ENCODE peak calls at places on chromosomes 5 and 9, in seven cellular contexts. One of them, this sample, is unnamed.

GRCh38 chr5:150303070-150303595 is 428 bp upstream of the ARSI start:
- DNase-seq in gastrocnemius medialis: no peak
- DNase-seq in left ventricle myocardium inferior: no peak
- DNase-seq in heart right ventricle: no peak
- DNase-seq in SK-N-SH: no peak
- DNase-seq in brain microvascular endothelial cell: no peak
- DNase-seq in cardiac muscle cell: no peak
- DNase-seq in this sample: no peak

GRCh38 chr5:57167201-57167600 is 6.7 kb upstream of the GPBP1 start:
- DNase-seq in left ventricle myocardium inferior: no peak
- DNase-seq in SK-N-SH: no peak
- DNase-seq in brain microvascular endothelial cell: no peak
- DNase-seq in gastrocnemius medialis: no peak
- DNase-seq in cardiac muscle cell: no peak
- DNase-seq in heart right ventricle: no peak
- DNase-seq in this sample: no peak

GRCh38 chr5:157309796-157310195 is 43.9 kb downstream of the CYFIP2 start:
- DNase-seq in SK-N-SH: no peak
- DNase-seq in left ventricle myocardium inferior: no peak
- DNase-seq in brain microvascular endothelial cell: no peak
- DNase-seq in heart right ventricle: no peak
- DNase-seq in gastrocnemius medialis: no peak
- DNase-seq in cardiac muscle cell: no peak
- DNase-seq in this sample: no peak

GRCh38 chr5:115666023-115666422 is 40.2 kb upstream of the TMED7 start:
- DNase-seq in brain microvascular endothelial cell: peak; percentile 14
- DNase-seq in left ventricle myocardium inferior: no peak
- DNase-seq in gastrocnemius medialis: no peak
- DNase-seq in cardiac muscle cell: no peak
- DNase-seq in heart right ventricle: no peak
- DNase-seq in SK-N-SH: no peak
- DNase-seq in this sample: no peak

GRCh38 chr5:126801174-126801991 is 24.4 kb downstream of the LMNB1 start:
- DNase-seq in brain microvascular endothelial cell: no peak
- DNase-seq in cardiac muscle cell: no peak
- DNase-seq in gastrocnemius medialis: no peak
- DNase-seq in left ventricle myocardium inferior: no peak
- DNase-seq in SK-N-SH: no peak
- DNase-seq in heart right ventricle: no peak
- DNase-seq in this sample: no peak

GRCh38 chr5:77973253-77973609 is 197.1 kb upstream of the TBCA start:
- DNase-seq in gastrocnemius medialis: no peak
- DNase-seq in brain microvascular endothelial cell: no peak
- DNase-seq in left ventricle myocardium inferior: no peak
- DNase-seq in cardiac muscle cell: peak; percentile 34
- DNase-seq in heart right ventricle: no peak
- DNase-seq in SK-N-SH: no peak
- DNase-seq in this sample: no peak

GRCh38 chr9:100598641-100599145 is 20.8 kb downstream of the CAVIN4 start:
- DNase-seq in brain microvascular endothelial cell: peak; percentile 65
- DNase-seq in gastrocnemius medialis: peak; percentile 50
- DNase-seq in left ventricle myocardium inferior: peak; percentile 80
- DNase-seq in cardiac muscle cell: peak; percentile 90
- DNase-seq in SK-N-SH: peak; percentile 86
- DNase-seq in heart right ventricle: peak; percentile 86
- DNase-seq in this sample: peak; percentile 88

GRCh38 chr5:40603378-40603777 is 76.3 kb upstream of the PTGER4 start:
- DNase-seq in SK-N-SH: no peak
- DNase-seq in left ventricle myocardium inferior: no peak
- DNase-seq in brain microvascular endothelial cell: no peak
- DNase-seq in heart right ventricle: no peak
- DNase-seq in gastrocnemius medialis: no peak
- DNase-seq in cardiac muscle cell: no peak
- DNase-seq in this sample: no peak

GRCh38 chr5:127187711-127188110 is 102.9 kb upstream of the MEGF10 start:
- DNase-seq in left ventricle myocardium inferior: no peak
- DNase-seq in gastrocnemius medialis: no peak
- DNase-seq in brain microvascular endothelial cell: no peak
- DNase-seq in cardiac muscle cell: no peak
- DNase-seq in heart right ventricle: no peak
- DNase-seq in SK-N-SH: peak; percentile 11
- DNase-seq in this sample: no peak

GRCh38 chr5:72107874-72108199 is 562 bp downstream of the MAP1B start:
- DNase-seq in cardiac muscle cell: peak; percentile 43
- DNase-seq in heart right ventricle: no peak
- DNase-seq in SK-N-SH: no peak
- DNase-seq in left ventricle myocardium inferior: no peak
- DNase-seq in gastrocnemius medialis: no peak
- DNase-seq in brain microvascular endothelial cell: peak; percentile 10
- DNase-seq in this sample: peak; percentile 30

GRCh38 chr9:136093331-136093986 is 1.6 kb downstream of the NACC2 start:
- DNase-seq in brain microvascular endothelial cell: no peak
- DNase-seq in heart right ventricle: peak; percentile 62
- DNase-seq in cardiac muscle cell: no peak
- DNase-seq in left ventricle myocardium inferior: no peak
- DNase-seq in SK-N-SH: peak; percentile 69
- DNase-seq in gastrocnemius medialis: peak; percentile 84
- DNase-seq in this sample: peak; percentile 75

GRCh38 chr9:74838351-74838750 is 49.4 kb downstream of the TRPM6 start:
- DNase-seq in cardiac muscle cell: no peak
- DNase-seq in heart right ventricle: no peak
- DNase-seq in brain microvascular endothelial cell: no peak
- DNase-seq in SK-N-SH: no peak
- DNase-seq in left ventricle myocardium inferior: no peak
- DNase-seq in gastrocnemius medialis: no peak
- DNase-seq in this sample: no peak

GRCh38 chr5:32331217-32331926 is 18.6 kb upstream of the MTMR12 start:
- DNase-seq in cardiac muscle cell: no peak
- DNase-seq in heart right ventricle: no peak
- DNase-seq in brain microvascular endothelial cell: no peak
- DNase-seq in SK-N-SH: no peak
- DNase-seq in left ventricle myocardium inferior: no peak
- DNase-seq in gastrocnemius medialis: no peak
- DNase-seq in this sample: no peak

DNA sequence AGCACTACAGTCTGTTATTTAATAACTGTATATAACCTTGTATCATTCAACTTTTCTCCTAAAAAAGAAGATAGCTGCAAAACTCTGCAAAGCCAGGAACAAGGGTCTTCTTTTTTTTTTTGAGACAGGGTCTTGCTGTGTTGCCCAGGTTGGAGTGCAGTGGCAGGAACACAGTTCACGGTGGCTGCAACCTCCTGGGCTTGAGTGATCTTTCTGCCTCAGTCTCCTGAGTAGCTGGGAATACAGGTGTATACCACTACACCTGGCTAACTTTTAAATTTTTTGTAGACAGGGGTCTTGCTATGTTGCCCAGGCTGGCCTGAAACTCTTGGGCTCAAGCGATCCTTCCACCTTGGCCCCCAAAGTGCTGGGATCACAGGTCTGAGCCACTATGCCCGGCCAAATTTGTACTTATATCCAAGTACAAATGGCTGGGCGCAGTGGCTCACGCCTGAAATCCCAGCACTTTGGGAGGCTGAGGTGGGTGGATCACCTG is 19.2 kb downstream of the RIOK2 start:
- DNase-seq in cardiac muscle cell: no peak
- DNase-seq in brain microvascular endothelial cell: no peak
- DNase-seq in gastrocnemius medialis: no peak
- DNase-seq in left ventricle myocardium inferior: no peak
- DNase-seq in heart right ventricle: no peak
- DNase-seq in SK-N-SH: no peak
- DNase-seq in this sample: no peak
- H3K4me3 ChIP-seq in cardiac muscle cell: no peak overlapping the region
- H3K4me3 ChIP-seq in brain microvascular endothelial cell: no peak overlapping the region
- H3K4me3 ChIP-seq in gastrocnemius medialis: no peak overlapping the region
- H3K4me3 ChIP-seq in left ventricle myocardium inferior: no peak overlapping the region
- H3K4me3 ChIP-seq in heart right ventricle: no peak overlapping the region
- H3K4me3 ChIP-seq in SK-N-SH: no peak overlapping the region
- H3K4me3 ChIP-seq in this sample: no peak overlapping the region

DNA sequence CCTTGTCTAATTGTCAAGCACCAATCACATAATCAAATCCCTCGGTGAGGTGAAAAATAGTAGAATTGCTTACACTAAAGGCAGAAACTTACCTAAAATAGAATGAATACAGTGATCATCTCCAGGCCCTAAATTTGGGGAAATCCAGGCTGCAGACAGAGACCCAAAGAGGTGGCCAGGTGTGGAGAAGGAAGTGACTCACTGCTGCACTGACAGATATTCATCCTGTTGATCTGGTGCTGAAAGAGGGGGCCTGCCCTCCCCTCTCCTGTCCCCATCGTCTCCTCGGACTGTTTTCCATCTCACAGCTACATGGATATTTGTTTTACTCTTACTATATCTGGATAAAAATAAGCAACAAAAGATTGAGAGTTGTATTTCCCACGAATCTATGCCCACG is 15.9 kb downstream of the OR2Y1 start:
- DNase-seq in brain microvascular endothelial cell: no peak
- DNase-seq in heart right ventricle: no peak
- DNase-seq in left ventricle myocardium inferior: no peak
- DNase-seq in SK-N-SH: no peak
- DNase-seq in cardiac muscle cell: no peak
- DNase-seq in gastrocnemius medialis: no peak
- DNase-seq in this sample: no peak
- H3K27me3 ChIP-seq in brain microvascular endothelial cell: no peaks in the 10 kb centered on the region
- H3K27me3 ChIP-seq in heart right ventricle: peaks cover 13% of the 10 kb centered on the region
- H3K27me3 ChIP-seq in left ventricle myocardium inferior: peaks cover 38% of the 10 kb centered on the region
- H3K27me3 ChIP-seq in SK-N-SH: no peaks in the 10 kb centered on the region
- H3K27me3 ChIP-seq in cardiac muscle cell: no peaks in the 10 kb centered on the region
- H3K27me3 ChIP-seq in gastrocnemius medialis: no peaks in the 10 kb centered on the region
- H3K27me3 ChIP-seq in this sample: no peaks in the 10 kb centered on the region

DNA sequence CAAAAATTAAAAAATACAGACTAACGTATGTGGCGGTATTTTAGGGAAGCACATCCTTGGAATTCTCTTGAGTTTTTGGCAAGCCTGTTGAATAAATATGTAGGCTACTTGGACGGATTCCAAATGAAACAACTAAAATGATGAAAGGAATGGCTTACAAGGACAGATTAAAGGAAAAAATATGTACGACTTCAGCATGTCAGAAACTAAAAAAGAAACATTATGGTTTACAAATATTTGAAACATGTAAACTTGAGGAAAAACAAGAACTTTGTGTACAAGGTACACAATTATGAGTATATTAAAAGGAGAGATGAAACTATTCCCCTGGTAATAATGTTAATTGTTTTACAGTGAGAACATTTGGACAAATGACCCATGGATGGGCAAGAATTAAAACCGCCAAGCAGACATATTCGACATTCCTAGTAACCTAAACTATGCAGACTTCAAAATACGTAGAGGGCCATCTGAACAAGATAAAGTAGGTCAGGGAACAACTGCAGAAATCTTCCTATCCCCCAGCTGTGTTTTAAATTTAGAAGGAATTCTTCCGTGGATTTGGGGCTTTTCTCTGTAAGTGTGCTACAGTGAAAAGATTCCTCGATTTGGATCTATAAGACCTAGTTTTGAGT is 12.5 kb downstream of the EDIL3 start:
- DNase-seq in heart right ventricle: no peak
- DNase-seq in cardiac muscle cell: no peak
- DNase-seq in gastrocnemius medialis: no peak
- DNase-seq in SK-N-SH: no peak
- DNase-seq in brain microvascular endothelial cell: peak; percentile 82
- DNase-seq in left ventricle myocardium inferior: no peak
- DNase-seq in this sample: no peak
- H3K4me3 ChIP-seq in heart right ventricle: no peak overlapping the region
- H3K4me3 ChIP-seq in cardiac muscle cell: no peak overlapping the region
- H3K4me3 ChIP-seq in gastrocnemius medialis: no peak overlapping the region
- H3K4me3 ChIP-seq in SK-N-SH: peak overlapping the region; percentile 9
- H3K4me3 ChIP-seq in brain microvascular endothelial cell: no peak overlapping the region
- H3K4me3 ChIP-seq in left ventricle myocardium inferior: no peak overlapping the region
- H3K4me3 ChIP-seq in this sample: no peak overlapping the region

GRCh38 chr9:128807827-128808226 is 10.5 kb upstream of the ENDOG start:
- DNase-seq in gastrocnemius medialis: no peak
- DNase-seq in SK-N-SH: no peak
- DNase-seq in cardiac muscle cell: no peak
- DNase-seq in heart right ventricle: no peak
- DNase-seq in left ventricle myocardium inferior: no peak
- DNase-seq in brain microvascular endothelial cell: no peak
- DNase-seq in this sample: no peak

GRCh38 chr9:128808543-128808942 is 9.8 kb upstream of the ENDOG start:
- DNase-seq in left ventricle myocardium inferior: no peak
- DNase-seq in SK-N-SH: no peak
- DNase-seq in gastrocnemius medialis: no peak
- DNase-seq in brain microvascular endothelial cell: no peak
- DNase-seq in cardiac muscle cell: no peak
- DNase-seq in heart right ventricle: no peak
- DNase-seq in this sample: no peak

GRCh38 chr9:128810873-128811272 is 7.4 kb upstream of the ENDOG start:
- DNase-seq in heart right ventricle: no peak
- DNase-seq in brain microvascular endothelial cell: no peak
- DNase-seq in gastrocnemius medialis: peak; percentile 36
- DNase-seq in SK-N-SH: no peak
- DNase-seq in left ventricle myocardium inferior: no peak
- DNase-seq in cardiac muscle cell: no peak
- DNase-seq in this sample: no peak

GRCh38 chr9:128809036-128809599 is 9.2 kb upstream of the ENDOG start:
- DNase-seq in gastrocnemius medialis: no peak
- DNase-seq in left ventricle myocardium inferior: no peak
- DNase-seq in heart right ventricle: no peak
- DNase-seq in SK-N-SH: no peak
- DNase-seq in cardiac muscle cell: no peak
- DNase-seq in brain microvascular endothelial cell: no peak
- DNase-seq in this sample: no peak

DNA sequence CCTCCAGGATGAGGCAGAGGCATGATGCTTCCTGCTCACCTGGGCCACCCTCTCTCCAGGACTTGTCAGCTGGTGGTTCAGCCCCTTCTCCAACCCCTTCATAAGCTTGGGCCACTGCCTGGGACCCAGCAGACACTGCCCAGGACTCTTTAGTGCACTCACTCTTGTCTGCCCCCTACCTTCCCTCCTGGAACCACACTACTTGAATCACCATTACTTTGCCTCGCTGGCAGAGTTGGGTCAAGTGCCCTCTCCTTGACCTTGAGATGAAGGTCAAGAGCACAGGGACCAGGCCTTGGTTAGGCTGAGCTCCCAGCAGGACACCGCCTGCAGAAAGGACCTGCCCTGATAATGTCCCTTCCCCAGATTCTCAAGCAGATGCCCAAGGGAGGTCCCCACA is 8.5 kb upstream of the ENDOG start:
- DNase-seq in brain microvascular endothelial cell: no peak
- DNase-seq in cardiac muscle cell: no peak
- DNase-seq in heart right ventricle: no peak
- DNase-seq in SK-N-SH: no peak
- DNase-seq in left ventricle myocardium inferior: no peak
- DNase-seq in gastrocnemius medialis: no peak
- DNase-seq in this sample: no peak
- H3K27me3 ChIP-seq in brain microvascular endothelial cell: no peaks in the 10 kb centered on the region
- H3K27me3 ChIP-seq in cardiac muscle cell: no peaks in the 10 kb centered on the region
- H3K27me3 ChIP-seq in heart right ventricle: no peaks in the 10 kb centered on the region
- H3K27me3 ChIP-seq in SK-N-SH: no peaks in the 10 kb centered on the region
- H3K27me3 ChIP-seq in left ventricle myocardium inferior: no peaks in the 10 kb centered on the region
- H3K27me3 ChIP-seq in gastrocnemius medialis: no peaks in the 10 kb centered on the region
- H3K27me3 ChIP-seq in this sample: no peaks in the 10 kb centered on the region

DNA sequence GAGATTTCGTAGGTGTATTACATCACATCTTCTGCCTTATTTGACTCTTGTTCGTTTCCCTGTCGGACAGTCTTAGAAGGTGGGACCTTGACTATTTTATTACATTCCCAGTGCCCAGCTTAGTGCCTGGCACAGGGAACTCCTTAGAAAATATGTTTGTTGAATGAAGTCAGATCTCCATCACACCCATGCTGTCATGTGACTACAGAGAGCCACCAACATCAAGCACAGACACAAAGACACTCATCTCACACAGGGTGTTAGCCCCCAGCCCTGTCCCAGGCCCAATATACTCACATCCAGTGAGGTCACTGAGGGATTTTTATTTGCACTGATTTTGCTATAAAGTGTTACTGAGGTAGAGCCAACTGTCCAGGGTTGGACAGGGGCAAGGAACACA is 692 bp upstream of the SRA1 start:
- DNase-seq in heart right ventricle: no peak
- DNase-seq in gastrocnemius medialis: no peak
- DNase-seq in left ventricle myocardium inferior: no peak
- DNase-seq in SK-N-SH: no peak
- DNase-seq in cardiac muscle cell: no peak
- DNase-seq in brain microvascular endothelial cell: no peak
- DNase-seq in this sample: no peak
- H3K4me3 ChIP-seq in heart right ventricle: no peak overlapping the region
- H3K4me3 ChIP-seq in gastrocnemius medialis: no peak overlapping the region
- H3K4me3 ChIP-seq in left ventricle myocardium inferior: peak overlapping the region; percentile 80
- H3K4me3 ChIP-seq in SK-N-SH: no peak overlapping the region
- H3K4me3 ChIP-seq in cardiac muscle cell: peak overlapping the region; percentile 90
- H3K4me3 ChIP-seq in brain microvascular endothelial cell: no peak overlapping the region
- H3K4me3 ChIP-seq in this sample: no peak overlapping the region